ENCODE peak calls at places on chromosomes 7 and 10, in six cellular contexts. T is IMR-90, U is esophagus muscularis mucosa, R is body of pancreas, N is A549, M is adrenal gland. G is an unnamed sample.

GRCh38 chr7:130047801-130048200 is 3.4 kb downstream of the ZC3HC1 start:
- DNase-seq in T (no peak), U (no peak), R (peak; percentile 1), N (no peak), M (no peak), G (no peak)

GRCh38 chr7:153858335-153858734 is 193.9 kb upstream of the DPP6 start:
- DNase-seq in T (no peak), U (no peak), R (no peak), N (no peak), M (no peak), G (no peak)

GRCh38 chr7:92644406-92645113 is 54.4 kb upstream of the FAM133B start:
- DNase-seq in T (peak; percentile 37), U (no peak), R (no peak), N (no peak), M (peak; percentile 31), G (no peak)

GRCh38 chr7:129781856-129782256 is 170.3 kb downstream of the NRF1 start:
- DNase-seq in T (no peak), U (no peak), R (peak; percentile 28), N (no peak), M (no peak), G (no peak)

GRCh38 chr7:29853072-29853471 is 46.8 kb downstream of the WIPF3 start:
- DNase-seq in T (no peak), U (no peak), R (no peak), N (no peak), M (no peak), G (no peak)

GRCh38 chr7:2873686-2874551 is 29.8 kb upstream of the GNA12 start:
- DNase-seq in T (peak; percentile 95), U (no peak), R (no peak), N (peak; percentile 73), M (no peak), G (peak; percentile 96)

GRCh38 chr10:92720306-92721165 is 30.8 kb downstream of the HHEX start:
- DNase-seq in T (no peak), U (no peak), R (no peak), N (no peak), M (no peak), G (no peak)

GRCh38 chr10:78513330-78513729 is 479.7 kb downstream of the RPS24 start:
- DNase-seq in T (peak; percentile 14), U (peak; percentile 77), R (no peak), N (no peak), M (no peak), G (no peak)

GRCh38 chr7:25643285-25643684 is 415.0 kb upstream of the NPVF start:
- DNase-seq in T (no peak), U (peak; percentile 64), R (no peak), N (no peak), M (no peak), G (no peak)

DNA sequence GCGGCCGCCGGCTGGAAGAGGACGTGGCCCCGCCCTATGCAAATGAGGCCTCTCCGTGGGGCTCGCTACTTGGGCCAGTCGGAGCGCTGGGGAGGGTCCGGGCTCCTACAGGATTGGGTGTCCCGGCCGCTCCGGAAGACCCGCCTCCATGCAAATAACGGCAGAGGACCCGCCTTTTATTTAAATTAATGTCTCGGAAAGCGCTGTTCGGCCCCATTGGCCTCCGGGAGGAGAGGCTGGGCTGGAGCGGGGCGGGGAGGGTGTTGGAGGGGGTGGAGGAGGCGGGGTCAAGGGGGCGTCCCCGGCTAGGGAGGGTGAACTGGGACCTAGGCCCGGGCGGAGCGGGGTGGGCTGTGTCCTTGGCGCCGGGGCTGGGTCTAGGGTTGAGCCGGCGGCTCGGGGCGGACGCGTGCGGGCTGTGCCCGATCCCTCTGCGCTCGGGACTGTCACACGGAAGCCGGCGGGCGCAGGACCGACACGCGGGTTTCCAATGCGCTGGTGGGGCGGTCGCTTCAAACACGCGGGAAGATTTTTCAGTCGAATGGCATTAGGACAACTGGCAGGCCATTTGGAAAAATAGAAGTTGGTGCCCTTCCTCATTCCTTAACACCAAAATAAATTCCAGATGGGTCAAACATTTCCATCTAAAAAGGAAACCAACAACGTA is 344 bp upstream of the POLM start:
- DNase-seq in T (peak; percentile 98), U (peak; percentile 99), R (peak; percentile 98), N (peak; percentile 98), M (peak; percentile 99), G (peak; percentile 97)
- TF ChIP-seq POLR2A in T (no peak), U (peak; percentile 69), R (peak; percentile 72), N (peak; percentile 82), M (no peak), G (peak; percentile 89)

DNA sequence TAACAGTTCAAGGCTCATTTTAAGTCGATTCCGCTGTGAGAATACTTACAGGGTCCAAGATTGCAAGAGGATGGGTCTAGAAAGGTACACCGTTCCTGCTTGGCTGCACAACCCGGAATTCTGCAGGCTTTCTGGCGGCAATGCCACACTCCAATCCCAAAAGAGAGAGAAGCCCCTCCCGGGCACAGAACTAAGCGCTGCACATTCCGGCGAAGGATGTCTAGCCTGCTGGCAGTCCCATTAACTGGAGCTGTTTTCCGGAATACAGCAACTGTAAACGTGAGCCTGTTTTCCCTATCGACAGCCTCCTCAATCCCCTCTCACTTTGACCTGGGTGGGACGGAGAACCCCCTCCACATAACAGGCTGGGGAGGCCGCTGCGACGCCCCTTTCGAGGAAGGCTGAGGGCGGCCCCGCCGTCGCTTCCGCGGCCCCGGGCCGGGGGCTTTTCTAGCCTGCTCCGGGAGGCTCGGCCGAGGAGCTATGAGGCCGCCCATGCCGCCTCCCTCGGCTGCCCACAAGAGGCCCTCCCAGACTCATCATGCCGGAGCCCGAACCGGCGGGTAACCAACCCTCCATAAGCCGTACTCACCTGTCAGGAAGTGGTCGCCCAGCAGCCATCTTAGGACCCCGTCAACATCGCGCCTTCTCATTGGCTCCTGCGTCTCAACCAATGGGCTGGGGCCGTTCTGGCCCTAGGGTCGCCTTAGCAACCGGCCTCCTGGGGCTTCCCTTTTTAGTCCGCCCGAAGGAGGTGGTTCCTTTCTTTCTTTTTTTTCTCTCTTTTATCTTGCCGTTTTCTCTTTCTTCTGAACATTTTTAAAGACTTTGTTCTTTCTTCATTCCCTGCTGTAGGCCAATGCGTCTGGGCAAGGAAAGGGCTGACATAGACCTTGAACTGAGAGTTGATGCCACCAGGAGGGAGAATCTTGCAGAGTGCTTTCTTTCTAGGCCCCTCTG is at the start of gene FAM204A:
- DNase-seq in T (peak; percentile 90), U (peak; percentile 99), R (peak; percentile 94), N (peak; percentile 93), M (peak; percentile 91), G (peak; percentile 80)
- TF ChIP-seq POLR2A in T (peak; percentile 56), U (no peak), R (peak; percentile 74), N (peak; percentile 67), M (no peak), G (peak; percentile 73)

DNA sequence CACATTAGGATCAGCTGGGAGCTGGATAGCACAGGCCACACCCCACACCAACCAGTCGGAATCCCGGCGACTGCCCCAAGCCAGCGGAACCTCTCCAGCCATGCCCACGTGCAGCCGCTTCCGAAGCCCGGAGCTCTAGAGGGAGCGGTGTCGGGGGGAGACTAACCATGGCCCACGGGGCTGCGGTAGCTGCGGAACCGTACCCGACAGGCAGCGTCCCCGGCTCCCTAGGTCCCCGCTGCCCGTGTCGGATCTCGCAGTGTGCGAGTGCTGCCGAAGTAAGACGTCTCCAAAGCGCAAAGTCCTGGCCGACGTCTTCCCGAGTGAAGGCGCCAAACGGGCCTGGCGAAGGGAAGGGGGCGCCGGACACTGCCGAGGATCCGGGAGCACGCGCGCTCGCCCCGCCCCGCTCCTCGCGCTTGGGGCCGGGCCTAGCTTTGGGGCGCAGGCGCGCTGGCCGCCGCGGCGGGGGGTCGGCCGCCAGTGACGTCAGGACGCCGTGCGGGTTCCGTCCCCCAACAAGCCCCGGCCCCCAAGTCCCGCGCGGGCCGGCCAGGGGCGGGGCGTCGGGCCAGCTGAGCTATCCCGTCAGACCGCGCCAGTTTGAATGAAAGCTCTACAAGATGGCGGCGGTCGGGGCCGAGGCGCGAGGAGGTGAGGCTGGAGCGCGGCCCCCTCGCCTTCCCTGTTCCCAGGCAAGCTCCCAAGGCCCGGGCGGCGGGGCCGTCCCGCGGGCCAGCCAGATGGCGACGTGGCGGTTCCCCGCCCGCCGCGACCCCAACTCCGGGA is at the start of gene SUV39H2:
- DNase-seq in T (peak; percentile 91), U (peak; percentile 97), R (peak; percentile 96), N (peak; percentile 95), M (peak; percentile 95), G (peak; percentile 97)
- TF ChIP-seq POLR2A in T (peak; percentile 91), U (peak; percentile 71), R (peak; percentile 86), N (peak; percentile 85), M (peak; percentile 55), G (peak; percentile 86)

DNA sequence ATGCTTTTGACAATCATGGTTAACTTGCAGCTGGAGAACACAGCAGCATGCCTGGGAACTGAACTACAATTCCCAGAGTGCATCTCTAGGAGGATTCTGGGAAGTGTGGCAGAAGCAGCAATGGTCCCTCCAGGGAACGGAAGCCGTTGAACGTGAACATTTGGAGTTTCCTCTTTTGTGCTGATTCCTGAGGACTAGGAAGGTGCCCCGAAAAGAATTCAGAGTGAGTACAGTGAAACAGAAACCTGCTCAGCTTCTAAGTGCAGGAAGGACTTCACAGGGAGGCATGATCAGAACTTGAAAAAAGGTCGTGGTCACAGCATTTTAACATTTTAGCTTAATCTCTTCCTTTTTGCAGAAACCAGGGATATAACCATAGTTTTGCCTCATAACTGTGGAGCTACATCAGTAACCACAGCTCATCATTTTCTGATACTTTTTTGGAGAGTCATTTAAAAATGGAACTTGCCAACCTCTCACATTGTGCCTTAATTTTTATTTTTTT is at the start of gene NUDT13:
- DNase-seq in T (peak; percentile 73), U (peak; percentile 92), R (peak; percentile 72), N (peak; percentile 84), M (peak; percentile 80), G (peak; percentile 69)
- TF ChIP-seq POLR2A in T (no peak), U (no peak), R (peak; percentile 61), N (no peak), M (no peak), G (peak; percentile 39)

GRCh38 chr10:112402917-112403316 is 29.0 kb downstream of the ACSL5 start:
- DNase-seq in T (no peak), U (no peak), R (no peak), N (no peak), M (no peak), G (no peak)
- TF ChIP-seq POLR2A in T (no peak), U (no peak), R (no peak), N (no peak), M (no peak), G (no peak)

GRCh38 chr7:1540391-1541271 is 10.1 kb downstream of the MAFK start:
- DNase-seq in T (no peak), U (no peak), R (no peak), N (peak; percentile 40), M (no peak), G (no peak)
- TF ChIP-seq POLR2A in T (peak; percentile 47), U (no peak), R (no peak), N (peak; percentile 9), M (no peak), G (no peak)

GRCh38 chr10:110505130-110505815 is 7.6 kb downstream of the DUSP5 start:
- DNase-seq in T (no peak), U (no peak), R (no peak), N (no peak), M (no peak), G (no peak)
- TF ChIP-seq POLR2A in T (peak; percentile 35), U (no peak), R (no peak), N (no peak), M (no peak), G (no peak)

G was measured in H54.